ENCODE peak calls at places on chromosomes 7 and 10, in eight cellular contexts. One of them, this sample, is unnamed.

GRCh38 chr10:48363617-48364355 is 57.3 kb downstream of the MAPK8 start:
- DNase-seq in HFF-Myc: peak; percentile 56
- DNase-seq in endothelial cell: peak; percentile 22
- DNase-seq in activated CD8-positive, alpha-beta T cell treated with anti-CD3 and anti-CD28 coated beads for 36 hours: peak; percentile 41
- DNase-seq in stomach: peak; percentile 29
- DNase-seq in B cell: peak; percentile 57
- DNase-seq in progenitor cell of endocrine pancreas: no peak
- DNase-seq in prostate gland: peak; percentile 32
- DNase-seq in this sample: peak; percentile 44

GRCh38 chr10:986881-987634 is 1.2 kb upstream of the GTPBP4 start:
- DNase-seq in HFF-Myc: peak; percentile 15
- DNase-seq in endothelial cell: no peak
- DNase-seq in activated CD8-positive, alpha-beta T cell treated with anti-CD3 and anti-CD28 coated beads for 36 hours: no peak
- DNase-seq in stomach: no peak
- DNase-seq in B cell: peak; percentile 10
- DNase-seq in progenitor cell of endocrine pancreas: no peak
- DNase-seq in prostate gland: no peak
- DNase-seq in this sample: no peak

GRCh38 chr7:79298145-79298760 is 155.2 kb downstream of the MAGI2 start:
- DNase-seq in HFF-Myc: peak; percentile 55
- DNase-seq in endothelial cell: peak; percentile 46
- DNase-seq in activated CD8-positive, alpha-beta T cell treated with anti-CD3 and anti-CD28 coated beads for 36 hours: peak; percentile 19
- DNase-seq in stomach: no peak
- DNase-seq in B cell: no peak
- DNase-seq in progenitor cell of endocrine pancreas: no peak
- DNase-seq in prostate gland: no peak
- DNase-seq in this sample: peak; percentile 24

GRCh38 chr10:121154846-121155245 is 303.7 kb downstream of the WDR11 start:
- DNase-seq in HFF-Myc: no peak
- DNase-seq in endothelial cell: no peak
- DNase-seq in activated CD8-positive, alpha-beta T cell treated with anti-CD3 and anti-CD28 coated beads for 36 hours: no peak
- DNase-seq in stomach: no peak
- DNase-seq in B cell: no peak
- DNase-seq in progenitor cell of endocrine pancreas: no peak
- DNase-seq in prostate gland: peak; percentile 38
- DNase-seq in this sample: peak; percentile 38

GRCh38 chr10:24866615-24867583 is 85.5 kb downstream of the PRTFDC1 start:
- DNase-seq in HFF-Myc: no peak
- DNase-seq in endothelial cell: no peak
- DNase-seq in activated CD8-positive, alpha-beta T cell treated with anti-CD3 and anti-CD28 coated beads for 36 hours: no peak
- DNase-seq in stomach: peak; percentile 41
- DNase-seq in B cell: no peak
- DNase-seq in progenitor cell of endocrine pancreas: no peak
- DNase-seq in prostate gland: no peak
- DNase-seq in this sample: no peak

GRCh38 chr7:124031919-124032318 is 948 bp downstream of the TMEM229A start:
- DNase-seq in HFF-Myc: no peak
- DNase-seq in endothelial cell: peak; percentile 8
- DNase-seq in activated CD8-positive, alpha-beta T cell treated with anti-CD3 and anti-CD28 coated beads for 36 hours: no peak
- DNase-seq in stomach: no peak
- DNase-seq in B cell: no peak
- DNase-seq in progenitor cell of endocrine pancreas: no peak
- DNase-seq in prostate gland: no peak
- DNase-seq in this sample: no peak

GRCh38 chr10:91610444-91610843 is 22.4 kb downstream of the PPP1R3C start:
- DNase-seq in HFF-Myc: no peak
- DNase-seq in endothelial cell: no peak
- DNase-seq in activated CD8-positive, alpha-beta T cell treated with anti-CD3 and anti-CD28 coated beads for 36 hours: no peak
- DNase-seq in stomach: no peak
- DNase-seq in B cell: no peak
- DNase-seq in progenitor cell of endocrine pancreas: no peak
- DNase-seq in prostate gland: no peak
- DNase-seq in this sample: no peak

GRCh38 chr10:96153065-96153464 is 23.0 kb downstream of the ZNF518A start:
- DNase-seq in HFF-Myc: no peak
- DNase-seq in endothelial cell: no peak
- DNase-seq in activated CD8-positive, alpha-beta T cell treated with anti-CD3 and anti-CD28 coated beads for 36 hours: peak; percentile 12
- DNase-seq in stomach: no peak
- DNase-seq in B cell: no peak
- DNase-seq in progenitor cell of endocrine pancreas: no peak
- DNase-seq in prostate gland: no peak
- DNase-seq in this sample: no peak

GRCh38 chr7:89385414-89385813 is 589.9 kb upstream of the TEX47 start:
- DNase-seq in HFF-Myc: no peak
- DNase-seq in endothelial cell: no peak
- DNase-seq in activated CD8-positive, alpha-beta T cell treated with anti-CD3 and anti-CD28 coated beads for 36 hours: no peak
- DNase-seq in stomach: no peak
- DNase-seq in B cell: no peak
- DNase-seq in progenitor cell of endocrine pancreas: no peak
- DNase-seq in prostate gland: no peak
- DNase-seq in this sample: no peak

GRCh38 chr10:101007099-101007711 is 7.6 kb downstream of the LZTS2 start:
- DNase-seq in HFF-Myc: no peak
- DNase-seq in endothelial cell: no peak
- DNase-seq in activated CD8-positive, alpha-beta T cell treated with anti-CD3 and anti-CD28 coated beads for 36 hours: no peak
- DNase-seq in stomach: no peak
- DNase-seq in B cell: no peak
- DNase-seq in progenitor cell of endocrine pancreas: no peak
- DNase-seq in prostate gland: no peak
- DNase-seq in this sample: no peak

GRCh38 chr10:32104622-32105509 is 48.6 kb upstream of the KIF5B start:
- DNase-seq in HFF-Myc: no peak
- DNase-seq in endothelial cell: no peak
- DNase-seq in activated CD8-positive, alpha-beta T cell treated with anti-CD3 and anti-CD28 coated beads for 36 hours: no peak
- DNase-seq in stomach: no peak
- DNase-seq in B cell: no peak
- DNase-seq in progenitor cell of endocrine pancreas: no peak
- DNase-seq in prostate gland: no peak
- DNase-seq in this sample: no peak

GRCh38 chr7:137642467-137642866 is 204.3 kb downstream of the DGKI start:
- DNase-seq in HFF-Myc: peak; percentile 79
- DNase-seq in endothelial cell: no peak
- DNase-seq in activated CD8-positive, alpha-beta T cell treated with anti-CD3 and anti-CD28 coated beads for 36 hours: no peak
- DNase-seq in stomach: no peak
- DNase-seq in B cell: no peak
- DNase-seq in progenitor cell of endocrine pancreas: no peak
- DNase-seq in prostate gland: no peak
- DNase-seq in this sample: no peak

GRCh38 chr10:62264702-62265436 is 3.8 kb downstream of the RTKN2 start:
- DNase-seq in HFF-Myc: peak; percentile 85
- DNase-seq in endothelial cell: peak; percentile 11
- DNase-seq in activated CD8-positive, alpha-beta T cell treated with anti-CD3 and anti-CD28 coated beads for 36 hours: no peak
- DNase-seq in stomach: no peak
- DNase-seq in B cell: peak; percentile 34
- DNase-seq in progenitor cell of endocrine pancreas: no peak
- DNase-seq in prostate gland: no peak
- DNase-seq in this sample: peak; percentile 62

GRCh38 chr7:104695563-104695962 is 318.4 kb upstream of the KMT2E start:
- DNase-seq in HFF-Myc: no peak
- DNase-seq in endothelial cell: no peak
- DNase-seq in activated CD8-positive, alpha-beta T cell treated with anti-CD3 and anti-CD28 coated beads for 36 hours: no peak
- DNase-seq in stomach: no peak
- DNase-seq in B cell: no peak
- DNase-seq in progenitor cell of endocrine pancreas: no peak
- DNase-seq in prostate gland: no peak
- DNase-seq in this sample: no peak

GRCh38 chr7:135562720-135563119 is 5.0 kb downstream of the NUP205 start:
- DNase-seq in HFF-Myc: no peak
- DNase-seq in endothelial cell: no peak
- DNase-seq in activated CD8-positive, alpha-beta T cell treated with anti-CD3 and anti-CD28 coated beads for 36 hours: no peak
- DNase-seq in stomach: no peak
- DNase-seq in B cell: no peak
- DNase-seq in progenitor cell of endocrine pancreas: no peak
- DNase-seq in prostate gland: no peak
- DNase-seq in this sample: no peak

GRCh38 chr10:48608279-48608681 is 3.4 kb upstream of the ARHGAP22 start:
- DNase-seq in HFF-Myc: no peak
- DNase-seq in endothelial cell: peak; percentile 47
- DNase-seq in activated CD8-positive, alpha-beta T cell treated with anti-CD3 and anti-CD28 coated beads for 36 hours: peak; percentile 56
- DNase-seq in stomach: peak; percentile 32
- DNase-seq in B cell: peak; percentile 71
- DNase-seq in progenitor cell of endocrine pancreas: peak; percentile 26
- DNase-seq in prostate gland: no peak
- DNase-seq in this sample: peak; percentile 54

GRCh38 chr10:100735087-100735344 is 10.4 kb upstream of the PAX2 start:
- DNase-seq in HFF-Myc: no peak
- DNase-seq in endothelial cell: no peak
- DNase-seq in activated CD8-positive, alpha-beta T cell treated with anti-CD3 and anti-CD28 coated beads for 36 hours: no peak
- DNase-seq in stomach: no peak
- DNase-seq in B cell: no peak
- DNase-seq in progenitor cell of endocrine pancreas: no peak
- DNase-seq in prostate gland: no peak
- DNase-seq in this sample: no peak

GRCh38 chr10:110495731-110496552 is 1.8 kb upstream of the DUSP5 start:
- DNase-seq in HFF-Myc: no peak
- DNase-seq in endothelial cell: peak; percentile 28
- DNase-seq in activated CD8-positive, alpha-beta T cell treated with anti-CD3 and anti-CD28 coated beads for 36 hours: peak; percentile 84
- DNase-seq in stomach: peak; percentile 29
- DNase-seq in B cell: peak; percentile 27
- DNase-seq in progenitor cell of endocrine pancreas: no peak
- DNase-seq in prostate gland: no peak
- DNase-seq in this sample: peak; percentile 48

GRCh38 chr7:133290041-133290440 is 37.2 kb downstream of the EXOC4 start:
- DNase-seq in HFF-Myc: no peak
- DNase-seq in endothelial cell: no peak
- DNase-seq in activated CD8-positive, alpha-beta T cell treated with anti-CD3 and anti-CD28 coated beads for 36 hours: no peak
- DNase-seq in stomach: no peak
- DNase-seq in B cell: no peak
- DNase-seq in progenitor cell of endocrine pancreas: no peak
- DNase-seq in prostate gland: no peak
- DNase-seq in this sample: no peak

GRCh38 chr10:23439920-23440875 is 1.3 kb downstream of the OTUD1 start:
- DNase-seq in HFF-Myc: no peak
- DNase-seq in endothelial cell: peak; percentile 20
- DNase-seq in activated CD8-positive, alpha-beta T cell treated with anti-CD3 and anti-CD28 coated beads for 36 hours: peak; percentile 26
- DNase-seq in stomach: peak; percentile 31
- DNase-seq in B cell: peak; percentile 50
- DNase-seq in progenitor cell of endocrine pancreas: peak; percentile 17
- DNase-seq in prostate gland: peak; percentile 12
- DNase-seq in this sample: peak; percentile 35

DNA sequence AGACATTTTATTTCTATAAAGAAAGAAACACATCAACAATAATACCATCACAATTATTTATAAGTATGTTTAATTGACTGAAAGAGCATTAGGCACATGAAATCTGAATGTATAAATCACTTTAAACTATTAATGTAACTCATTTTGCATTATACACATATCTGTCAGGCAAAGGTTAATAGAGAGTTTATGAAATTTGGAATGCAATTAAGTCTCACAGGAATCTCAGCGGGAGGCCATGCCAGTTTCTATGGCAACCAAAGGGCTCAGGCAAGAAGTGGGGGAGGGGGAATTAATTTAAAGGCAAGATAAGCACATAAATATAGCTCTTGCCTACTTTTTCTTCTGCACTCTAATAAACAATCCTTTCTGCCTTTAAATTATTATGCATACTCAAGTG is 152.6 kb downstream of the SLC16A9 start:
- DNase-seq in HFF-Myc: no peak
- DNase-seq in endothelial cell: no peak
- DNase-seq in activated CD8-positive, alpha-beta T cell treated with anti-CD3 and anti-CD28 coated beads for 36 hours: no peak
- DNase-seq in stomach: no peak
- DNase-seq in B cell: no peak
- DNase-seq in progenitor cell of endocrine pancreas: no peak
- DNase-seq in prostate gland: no peak
- DNase-seq in this sample: no peak
- TF ChIP-seq CTCF in HFF-Myc: no peak
- TF ChIP-seq CTCF in endothelial cell: no peak
- TF ChIP-seq CTCF in activated CD8-positive, alpha-beta T cell treated with anti-CD3 and anti-CD28 coated beads for 36 hours: no peak
- TF ChIP-seq CTCF in stomach: no peak
- TF ChIP-seq CTCF in B cell: no peak
- TF ChIP-seq CTCF in progenitor cell of endocrine pancreas: no peak
- TF ChIP-seq CTCF in prostate gland: no peak
- TF ChIP-seq CTCF in this sample: no peak

DNA sequence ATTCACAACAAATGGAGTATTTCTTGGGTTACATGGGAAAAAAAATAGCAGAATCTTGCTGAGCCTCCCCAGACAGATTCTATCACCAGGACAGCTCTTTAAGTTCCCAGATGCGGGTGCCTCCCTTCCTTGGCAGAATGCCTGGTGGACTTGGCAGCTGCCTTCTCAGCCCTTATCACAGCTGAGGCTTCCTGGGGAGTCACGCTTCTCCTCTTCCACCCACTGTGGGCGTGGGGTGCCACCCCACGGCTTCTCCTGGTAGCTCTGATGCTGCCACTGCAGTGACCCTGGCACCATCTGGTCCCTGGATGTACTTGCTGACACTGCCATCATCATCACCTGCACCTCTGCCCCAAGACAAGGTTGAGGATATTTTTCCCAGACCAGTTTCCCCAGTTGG is 16.2 kb upstream of the NME8 start:
- DNase-seq in HFF-Myc: no peak
- DNase-seq in endothelial cell: no peak
- DNase-seq in activated CD8-positive, alpha-beta T cell treated with anti-CD3 and anti-CD28 coated beads for 36 hours: peak; percentile 22
- DNase-seq in stomach: peak; percentile 31
- DNase-seq in B cell: peak; percentile 62
- DNase-seq in progenitor cell of endocrine pancreas: no peak
- DNase-seq in prostate gland: peak; percentile 25
- DNase-seq in this sample: peak; percentile 37
- TF ChIP-seq CTCF in HFF-Myc: no peak
- TF ChIP-seq CTCF in endothelial cell: no peak
- TF ChIP-seq CTCF in activated CD8-positive, alpha-beta T cell treated with anti-CD3 and anti-CD28 coated beads for 36 hours: no peak
- TF ChIP-seq CTCF in stomach: no peak
- TF ChIP-seq CTCF in B cell: peak; percentile 8
- TF ChIP-seq CTCF in progenitor cell of endocrine pancreas: no peak
- TF ChIP-seq CTCF in prostate gland: peak; percentile 23
- TF ChIP-seq CTCF in this sample: no peak

GRCh38 chr10:65065278-65065677 is 1544.1 kb downstream of the REEP3 start:
- DNase-seq in HFF-Myc: no peak
- DNase-seq in endothelial cell: no peak
- DNase-seq in activated CD8-positive, alpha-beta T cell treated with anti-CD3 and anti-CD28 coated beads for 36 hours: no peak
- DNase-seq in stomach: no peak
- DNase-seq in B cell: no peak
- DNase-seq in progenitor cell of endocrine pancreas: no peak
- DNase-seq in prostate gland: no peak
- DNase-seq in this sample: no peak
- TF ChIP-seq CTCF in HFF-Myc: no peak
- TF ChIP-seq CTCF in endothelial cell: no peak
- TF ChIP-seq CTCF in activated CD8-positive, alpha-beta T cell treated with anti-CD3 and anti-CD28 coated beads for 36 hours: no peak
- TF ChIP-seq CTCF in stomach: no peak
- TF ChIP-seq CTCF in B cell: no peak
- TF ChIP-seq CTCF in progenitor cell of endocrine pancreas: no peak
- TF ChIP-seq CTCF in prostate gland: no peak
- TF ChIP-seq CTCF in this sample: no peak

DNA sequence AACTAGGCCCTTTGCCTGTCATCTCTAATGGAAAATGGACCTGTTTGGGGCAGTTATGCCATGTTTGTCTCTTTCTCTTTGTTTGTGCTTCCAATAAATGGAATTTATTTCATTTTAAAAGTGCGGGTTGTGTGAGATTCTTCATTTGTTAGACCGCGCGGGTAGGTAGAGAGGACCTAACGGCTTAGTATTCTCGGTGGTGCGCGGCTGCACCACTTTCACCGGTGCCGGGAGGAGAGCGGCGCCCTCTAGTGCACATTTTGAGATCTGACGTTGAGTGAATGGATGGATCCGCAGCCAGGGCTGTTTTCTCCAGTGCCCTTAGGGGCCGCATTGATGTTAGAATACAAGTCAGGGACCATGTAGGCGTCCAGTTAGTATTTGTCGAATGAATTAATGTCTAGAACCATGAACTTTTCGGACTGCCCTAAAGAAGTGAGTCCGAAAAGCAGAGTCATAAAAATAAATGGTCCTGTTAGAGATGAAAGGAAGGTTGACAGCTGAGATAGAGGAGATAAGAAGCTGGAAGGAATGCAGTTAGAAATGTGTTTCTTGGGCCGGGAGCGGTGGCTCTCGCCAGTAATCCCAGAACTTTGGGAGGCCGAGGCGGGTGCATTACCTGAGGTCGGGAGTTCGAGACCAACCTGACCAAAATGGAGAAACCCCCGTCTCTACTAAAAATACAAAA is 29.3 kb upstream of the GIMAP8 start:
- DNase-seq in HFF-Myc: peak; percentile 66
- DNase-seq in endothelial cell: peak; percentile 89
- DNase-seq in activated CD8-positive, alpha-beta T cell treated with anti-CD3 and anti-CD28 coated beads for 36 hours: peak; percentile 94
- DNase-seq in stomach: peak; percentile 90
- DNase-seq in B cell: peak; percentile 91
- DNase-seq in progenitor cell of endocrine pancreas: peak; percentile 77
- DNase-seq in prostate gland: peak; percentile 74
- DNase-seq in this sample: peak; percentile 88
- TF ChIP-seq CTCF in HFF-Myc: peak; percentile 83
- TF ChIP-seq CTCF in endothelial cell: peak; percentile 75
- TF ChIP-seq CTCF in activated CD8-positive, alpha-beta T cell treated with anti-CD3 and anti-CD28 coated beads for 36 hours: peak; percentile 94
- TF ChIP-seq CTCF in stomach: peak; percentile 77
- TF ChIP-seq CTCF in B cell: peak; percentile 97
- TF ChIP-seq CTCF in progenitor cell of endocrine pancreas: peak; percentile 96
- TF ChIP-seq CTCF in prostate gland: peak; percentile 80
- TF ChIP-seq CTCF in this sample: peak; percentile 52